ENCODE peak calls at places on chromosomes 5 and 9, in eight cellular contexts. W is activated naive CD4-positive, alpha-beta T cell treated with anti-CD3 and anti-CD28 coated beads for 36 hours; C is NCI-H69; S is fibroblast of pulmonary artery; J is nephron progenitor cell; N is prostate gland; E is activated CD8-positive, alpha-beta memory T cell treated with anti-CD3 and anti-CD28 coated beads, Interleukin-2, amount 10 ng/mL, durations not matched to agents 7 days and 5 days; T is IMR-90. K is an unnamed sample.

GRCh38 chr5:95620030-95620869 is at the start of gene GPR150:
- DNase-seq in C (peak; percentile 90), T (peak; percentile 37), N (no peak), J (peak; percentile 72), W (peak; percentile 69), S (peak; percentile 52), E (peak; percentile 78), K (peak; percentile 76)

GRCh38 chr9:115133649-115134048 is 15.7 kb upstream of the TNC start:
- DNase-seq in C (no peak), W (no peak), J (no peak), N (no peak), T (peak; percentile 97), E (no peak), S (peak; percentile 57), K (no peak)

GRCh38 chr5:153543959-153544470 is 53.5 kb downstream of the GRIA1 start:
- DNase-seq in T (peak; percentile 45), S (no peak), C (no peak), W (no peak), E (no peak), N (no peak), J (no peak), K (no peak)

GRCh38 chr5:143194713-143195112 is 208.8 kb downstream of the NR3C1 start:
- DNase-seq in W (no peak), J (no peak), N (no peak), T (no peak), S (no peak), C (no peak), E (no peak), K (no peak)

GRCh38 chr5:74394543-74394923 is 246.0 kb downstream of the ENC1 start:
- DNase-seq in J (no peak), C (peak; percentile 74), E (no peak), T (no peak), W (peak; percentile 10), S (no peak), N (no peak), K (no peak)

GRCh38 chr5:126896170-126896717 is 119.3 kb downstream of the LMNB1 start:
- DNase-seq in W (no peak), J (no peak), T (no peak), C (no peak), S (no peak), N (no peak), E (no peak), K (no peak)

GRCh38 chr9:99881769-99882168 is 24.7 kb upstream of the STX17 start:
- DNase-seq in T (no peak), E (peak; percentile 45), W (no peak), N (no peak), J (no peak), S (no peak), C (no peak), K (no peak)

GRCh38 chr9:99778308-99778707 is 43.4 kb upstream of the NR4A3 start:
- DNase-seq in C (peak; percentile 18), N (no peak), S (peak; percentile 50), J (no peak), E (peak; percentile 54), W (peak; percentile 51), T (peak; percentile 89), K (peak; percentile 23)

GRCh38 chr5:39578887-39579497 is 154.2 kb upstream of the DAB2 start:
- DNase-seq in W (no peak), N (no peak), T (peak; percentile 49), E (no peak), C (peak; percentile 17), S (peak; percentile 69), J (no peak), K (peak; percentile 2)

GRCh38 chr9:9791621-9792020 is 821.2 kb downstream of the PTPRD start:
- DNase-seq in W (no peak), N (no peak), T (no peak), C (peak; percentile 69), E (no peak), J (no peak), S (peak; percentile 16), K (peak; percentile 5)

GRCh38 chr9:122180633-122181032 is 20.9 kb downstream of the MORN5 start:
- DNase-seq in W (no peak), T (peak; percentile 88), J (no peak), N (no peak), S (peak; percentile 78), C (peak; percentile 64), E (no peak), K (peak; percentile 89)

GRCh38 chr5:150377964-150378694 is 20.6 kb downstream of the TCOF1 start:
- DNase-seq in J (no peak), C (no peak), N (no peak), T (peak; percentile 99), E (no peak), S (peak; percentile 84), W (no peak), K (no peak)

GRCh38 chr5:149445343-149445738 is 66.2 kb upstream of the IL17B start:
- DNase-seq in S (no peak), J (no peak), T (no peak), C (no peak), W (no peak), N (no peak), E (no peak), K (no peak)

GRCh38 chr5:42483472-42484154 is 60.4 kb downstream of the GHR start:
- DNase-seq in C (no peak), T (no peak), E (no peak), N (peak; percentile 68), W (no peak), S (peak; percentile 21), J (no peak), K (no peak)

GRCh38 chr5:86626149-86626548 is 8.4 kb downstream of the COX7C start:
- DNase-seq in E (no peak), W (peak; percentile 10), S (no peak), N (no peak), C (no peak), T (no peak), J (no peak), K (no peak)

GRCh38 chr5:14229181-14229580 is 86.0 kb downstream of the TRIO start:
- DNase-seq in N (no peak), C (no peak), W (no peak), J (no peak), T (no peak), S (no peak), E (no peak), K (no peak)

GRCh38 chr5:141806626-141807025 is 71.6 kb downstream of the PCDH1 start:
- DNase-seq in S (no peak), W (no peak), J (no peak), N (no peak), E (no peak), C (no peak), T (no peak), K (no peak)

GRCh38 chr5:80834710-80835109 is 125.5 kb upstream of the RASGRF2 start:
- DNase-seq in N (no peak), W (no peak), C (no peak), T (no peak), S (no peak), J (no peak), E (no peak), K (no peak)

GRCh38 chr9:14323969-14324366 is 10.0 kb upstream of the NFIB start:
- DNase-seq in C (peak; percentile 59), J (no peak), E (no peak), N (no peak), T (no peak), W (no peak), S (no peak), K (no peak)

GRCh38 chr5:128965011-128965637 is at the start of gene SLC27A6:
- DNase-seq in C (peak; percentile 17), J (peak; percentile 76), T (no peak), S (no peak), W (no peak), E (peak; percentile 40), N (no peak), K (no peak)

GRCh38 chr5:123487298-123487697 is 24.7 kb upstream of the CSNK1G3 start:
- DNase-seq in S (peak; percentile 34), C (no peak), T (peak; percentile 47), J (no peak), W (no peak), N (no peak), E (no peak), K (no peak)

GRCh38 chr9:12708562-12709298 is 15.5 kb downstream of the TYRP1 start:
- DNase-seq in T (peak; percentile 71), C (no peak), J (no peak), S (peak; percentile 80), E (no peak), W (no peak), N (no peak), K (peak; percentile 2)

GRCh38 chr9:75130621-75131020 is 42.3 kb downstream of the OSTF1 start:
- DNase-seq in T (peak; percentile 66), N (no peak), S (no peak), E (no peak), C (no peak), J (no peak), W (no peak), K (no peak)

GRCh38 chr9:137988701-137989100 is 111.1 kb downstream of the CACNA1B start:
- DNase-seq in J (no peak), N (no peak), S (no peak), W (no peak), E (no peak), C (no peak), T (no peak), K (no peak)

GRCh38 chr5:4905674-4906528 is 234.2 kb upstream of the ADAMTS16 start:
- DNase-seq in E (no peak), S (no peak), T (no peak), J (no peak), W (no peak), N (no peak), C (no peak), K (no peak)

GRCh38 chr5:1014346-1014745 is 5.7 kb downstream of the NKD2 start:
- DNase-seq in N (no peak), C (no peak), E (no peak), J (no peak), S (no peak), W (no peak), T (no peak), K (no peak)

GRCh38 chr5:149063017-149063687 is at the start of gene SH3TC2:
- DNase-seq in E (no peak), C (no peak), J (peak; percentile 41), T (peak; percentile 61), W (no peak), S (peak; percentile 68), N (peak; percentile 57), K (peak; percentile 97)

GRCh38 chr5:54135042-54135441 is 175.3 kb downstream of the ARL15 start:
- DNase-seq in S (peak; percentile 77), W (no peak), E (no peak), N (no peak), C (no peak), J (no peak), T (peak; percentile 48), K (no peak)

K was measured in SW480.